ENCODE peak calls at places on chromosomes 3 and 15, in ten cellular contexts. S, U, H, N, X, J, B, K, L and Y are unnamed samples.

GRCh38 chr3:83216919-83217594 is 1455.6 kb upstream of the GBE1 start:
- DNase-seq in U (no peak), X (no peak), H (no peak), K (no peak), J (no peak), L (peak), B (no peak), S (no peak), N (no peak), Y (no peak)

GRCh38 chr3:71568217-71568616 is 15.3 kb downstream of the FOXP1 start:
- DNase-seq in U (no peak), K (no peak), S (no peak), J (no peak), N (no peak), B (no peak), H (no peak), X (peak), L (no peak), Y (no peak)

GRCh38 chr15:59918994-59919951 is 84.8 kb upstream of the FOXB1 start:
- DNase-seq in L (no peak), N (no peak), K (peak), B (no peak), X (no peak), J (no peak), S (no peak), U (no peak), H (peak), Y (no peak)

GRCh38 chr3:194231840-194232832 is 96.2 kb downstream of the HES1 start:
- DNase-seq in N (no peak), S (no peak), X (no peak), H (no peak), K (no peak), U (no peak), L (no peak), B (peak), J (no peak), Y (no peak)

GRCh38 chr15:65460948-65461347 is 38.2 kb upstream of the IGDCC4 start:
- DNase-seq in S (no peak), J (no peak), H (peak), K (no peak), L (no peak), N (no peak), X (no peak), B (no peak), U (no peak), Y (no peak)

GRCh38 chr3:56762718-56763117 is 39.0 kb downstream of the ARHGEF3 start:
- DNase-seq in X (no peak), H (no peak), L (no peak), B (no peak), S (no peak), K (no peak), U (no peak), J (no peak), N (no peak), Y (no peak)

GRCh38 chr3:45029661-45030060 is 3.6 kb downstream of the CLEC3B start:
- DNase-seq in K (no peak), L (no peak), U (no peak), X (no peak), S (no peak), N (no peak), H (peak), B (no peak), J (no peak), Y (no peak)

GRCh38 chr3:101351834-101352233 is 31.5 kb upstream of the IMPG2 start:
- DNase-seq in K (no peak), N (no peak), X (no peak), J (no peak), B (no peak), L (no peak), H (peak), S (no peak), U (no peak), Y (no peak)

GRCh38 chr3:120093119-120093922 is 926 bp downstream of the GSK3B start:
- DNase-seq in H (peak), X (peak), N (no peak), U (no peak), B (peak), K (peak), L (no peak), J (no peak), S (no peak), Y (peak)

GRCh38 chr3:33940736-33941135 is 142.3 kb downstream of the PDCD6IP start:
- DNase-seq in N (no peak), X (no peak), U (no peak), L (no peak), J (no peak), B (no peak), H (no peak), S (no peak), K (no peak), Y (no peak)

GRCh38 chr3:58173670-58174472 is 36.9 kb downstream of the DNASE1L3 start:
- DNase-seq in H (peak), K (no peak), U (no peak), L (no peak), X (peak), S (no peak), B (peak), J (peak), N (peak), Y (no peak)

GRCh38 chr15:63469190-63469589 is 35.2 kb upstream of the USP3 start:
- DNase-seq in N (no peak), L (no peak), X (peak), H (no peak), U (no peak), K (no peak), B (no peak), S (no peak), J (no peak), Y (no peak)

GRCh38 chr15:56913241-56913640 is 5.2 kb upstream of the TCF12 start:
- DNase-seq in X (no peak), K (no peak), B (no peak), S (no peak), N (no peak), J (no peak), L (no peak), H (peak), U (no peak), Y (no peak)

GRCh38 chr3:40869013-40869412 is 330.3 kb upstream of the CTNNB1 start:
- DNase-seq in N (no peak), X (no peak), H (no peak), B (no peak), U (no peak), L (no peak), J (no peak), S (no peak), K (peak), Y (no peak)

GRCh38 chr3:153448146-153448870 is 286.3 kb downstream of the RAP2B start:
- DNase-seq in S (no peak), X (no peak), N (no peak), L (no peak), H (no peak), B (no peak), K (no peak), U (no peak), J (no peak), Y (no peak)

GRCh38 chr3:4340411-4341335 is 37.5 kb downstream of the SETMAR start:
- DNase-seq in B (no peak), L (no peak), U (no peak), S (no peak), J (no peak), X (no peak), H (peak), K (no peak), N (no peak), Y (no peak)

GRCh38 chr15:52653451-52653964 is 25.7 kb downstream of the ATOSA start:
- DNase-seq in S (no peak), L (no peak), X (no peak), H (peak), K (peak), U (no peak), B (peak), N (no peak), J (no peak), Y (peak)

GRCh38 chr15:92098869-92099268 is 245.4 kb downstream of the SLCO3A1 start:
- DNase-seq in J (peak), U (no peak), L (no peak), H (no peak), X (no peak), B (peak), S (no peak), N (no peak), K (no peak), Y (no peak)

GRCh38 chr15:34209421-34210282 is at the start of gene KATNBL1:
- DNase-seq in B (peak), U (peak), H (peak), K (peak), N (peak), J (peak), X (peak), L (peak), S (peak), Y (peak)

GRCh38 chr15:52232327-52232726 is 41.1 kb upstream of the GNB5 start:
- DNase-seq in N (no peak), K (no peak), U (no peak), B (no peak), L (no peak), S (no peak), X (peak), J (no peak), H (no peak), Y (no peak)

GRCh38 chr15:32715276-32715675 is 2.5 kb upstream of the GREM1 start:
- DNase-seq in S (no peak), H (peak), U (no peak), X (no peak), B (no peak), N (no peak), L (no peak), J (no peak), K (no peak), Y (peak)

GRCh38 chr3:169509359-169509758 is 154.2 kb downstream of the MECOM start:
- DNase-seq in J (no peak), U (no peak), X (peak), S (no peak), N (no peak), K (no peak), H (no peak), B (no peak), L (no peak), Y (no peak)

GRCh38 chr3:42839616-42840015 is 30.4 kb downstream of the ACKR2 start:
- DNase-seq in K (peak), H (peak), B (peak), L (no peak), J (no peak), S (peak), X (peak), N (peak), U (peak), Y (peak)

GRCh38 chr3:102090646-102091045 is 241.3 kb downstream of the NFKBIZ start:
- DNase-seq in U (peak), K (no peak), X (no peak), H (peak), S (no peak), B (no peak), L (no peak), J (no peak), N (no peak), Y (no peak)

GRCh38 chr15:63946524-63947065 is 99.7 kb downstream of the DAPK2 start:
- DNase-seq in K (no peak), J (no peak), S (peak), H (no peak), L (no peak), B (no peak), X (no peak), U (no peak), N (no peak), Y (no peak)

GRCh38 chr15:34654625-34655024 is 71.2 kb upstream of the GOLGA8B start:
- DNase-seq in U (no peak), B (no peak), J (no peak), X (no peak), H (no peak), S (no peak), K (no peak), L (no peak), N (no peak), Y (no peak)

GRCh38 chr3:5929027-5929426 is 741.5 kb downstream of the EDEM1 start:
- DNase-seq in N (no peak), J (no peak), B (no peak), U (no peak), K (no peak), X (no peak), S (no peak), H (no peak), L (no peak), Y (no peak)

GRCh38 chr15:37872661-37873060 is 61.8 kb upstream of the TMCO5A start:
- DNase-seq in H (no peak), X (no peak), S (no peak), K (no peak), L (no peak), J (no peak), U (no peak), B (no peak), N (no peak), Y (no peak)

GRCh38 chr3:158935846-158936245 is 134.0 kb downstream of the MFSD1 start:
- DNase-seq in K (no peak), N (no peak), J (no peak), X (no peak), B (no peak), S (no peak), U (no peak), L (no peak), H (no peak), Y (no peak)

GRCh38 chr3:51434746-51435323 is 43.8 kb downstream of the RBM15B start:
- DNase-seq in B (peak), H (peak), L (no peak), N (no peak), U (no peak), K (peak), X (peak), J (peak), S (peak), Y (no peak)

GRCh38 chr3:14560110-14560509 is 20.0 kb upstream of the GRIP2 start:
- DNase-seq in K (no peak), S (no peak), L (no peak), X (no peak), J (no peak), N (no peak), B (no peak), U (no peak), H (no peak), Y (no peak)
- H3K4me3 ChIP-seq in K (no peak), S (no peak), L (no peak), X (no peak), J (no peak), N (no peak), B (no peak), U (no peak), H (no peak), Y (no peak)

GRCh38 chr3:183252108-183252782 is 808 bp upstream of the B3GNT5 start:
- DNase-seq in J (no peak), K (no peak), S (no peak), N (no peak), L (no peak), X (no peak), U (no peak), B (no peak), H (no peak), Y (no peak)

GRCh38 chr3:183254816-183255730 is 2.0 kb downstream of the B3GNT5 start:
- DNase-seq in B (no peak), K (no peak), U (no peak), X (no peak), J (no peak), H (peak), L (no peak), N (no peak), S (no peak), Y (no peak)

GRCh38 chr3:183253364-183253960 is 409 bp downstream of the B3GNT5 start:
- DNase-seq in L (peak), X (no peak), H (peak), U (no peak), J (peak), K (peak), B (no peak), S (peak), N (peak), Y (peak)

GRCh38 chr3:183253961-183254815 is 1.1 kb downstream of the B3GNT5 start:
- DNase-seq in X (no peak), H (no peak), B (peak), U (no peak), K (no peak), N (peak), S (no peak), J (peak), L (peak), Y (no peak)

GRCh38 chr3:183252973-183253363 is at the start of gene B3GNT5:
- DNase-seq in H (peak), N (peak), J (peak), S (peak), K (no peak), B (peak), L (peak), X (no peak), U (no peak), Y (no peak)
- H3K4me3 ChIP-seq in H (peak), N (peak), J (peak), S (peak), K (peak), B (peak), L (peak), X (no peak), U (peak), Y (peak)

GRCh38 chr3:46208167-46208704 is at the start of gene CCR1:
- DNase-seq in K (no peak), B (peak), J (no peak), H (peak), X (peak), L (peak), S (peak), N (no peak), U (no peak), Y (no peak)
- H3K4me3 ChIP-seq in K (no peak), B (no peak), J (no peak), H (no peak), X (no peak), L (peak), S (no peak), N (no peak), U (no peak), Y (no peak)

GRCh38 chr15:24784506-24784905 is 108.9 kb downstream of the NPAP1 start:
- DNase-seq in U (no peak), L (no peak), J (no peak), K (no peak), H (no peak), S (no peak), B (peak), X (no peak), N (no peak), Y (no peak)
- H3K4me3 ChIP-seq in U (no peak), L (no peak), J (no peak), K (no peak), H (no peak), S (no peak), B (peak), X (no peak), N (no peak), Y (no peak)

GRCh38 chr3:182698078-182698477 is 95.2 kb upstream of the ATP11B start:
- DNase-seq in U (no peak), N (no peak), X (no peak), H (no peak), K (no peak), S (no peak), J (no peak), B (no peak), L (no peak), Y (no peak)

GRCh38 chr3:182699550-182700170 is 93.6 kb upstream of the ATP11B start:
- DNase-seq in K (no peak), H (no peak), L (no peak), S (no peak), J (no peak), B (no peak), N (no peak), U (no peak), X (no peak), Y (no peak)

GRCh38 chr3:182704926-182705325 is 88.4 kb upstream of the ATP11B start:
- DNase-seq in H (no peak), B (peak), J (no peak), S (no peak), L (no peak), X (no peak), N (no peak), U (no peak), K (no peak), Y (no peak)

GRCh38 chr3:182702216-182702615 is 91.1 kb upstream of the ATP11B start:
- DNase-seq in S (no peak), H (no peak), B (no peak), L (no peak), J (no peak), U (no peak), K (no peak), N (no peak), X (no peak), Y (no peak)

GRCh38 chr3:182703233-182703632 is 90.1 kb upstream of the ATP11B start:
- DNase-seq in J (no peak), X (no peak), L (no peak), B (no peak), K (no peak), N (no peak), U (no peak), S (no peak), H (no peak), Y (no peak)
- H3K4me3 ChIP-seq in J (no peak), X (no peak), L (no peak), B (no peak), K (no peak), N (no peak), U (no peak), S (no peak), H (no peak), Y (no peak)

GRCh38 chr15:88897142-88897455 is 1.8 kb upstream of the HAPLN3 start:
- DNase-seq in J (no peak), X (no peak), B (peak), U (no peak), N (no peak), K (no peak), L (no peak), H (no peak), S (no peak), Y (no peak)

GRCh38 chr15:88891540-88892254 is 3.6 kb downstream of the HAPLN3 start:
- DNase-seq in H (no peak), K (no peak), S (no peak), B (no peak), J (no peak), N (no peak), X (no peak), L (no peak), U (no peak), Y (no peak)

GRCh38 chr15:88894819-88895767 is at the start of gene HAPLN3:
- DNase-seq in U (no peak), K (no peak), H (peak), L (no peak), J (no peak), N (peak), X (no peak), S (no peak), B (peak), Y (no peak)

GRCh38 chr15:88896339-88897033 is 1.1 kb upstream of the HAPLN3 start:
- DNase-seq in B (no peak), S (no peak), K (no peak), H (no peak), X (no peak), J (no peak), N (peak), U (no peak), L (no peak), Y (no peak)

DNA sequence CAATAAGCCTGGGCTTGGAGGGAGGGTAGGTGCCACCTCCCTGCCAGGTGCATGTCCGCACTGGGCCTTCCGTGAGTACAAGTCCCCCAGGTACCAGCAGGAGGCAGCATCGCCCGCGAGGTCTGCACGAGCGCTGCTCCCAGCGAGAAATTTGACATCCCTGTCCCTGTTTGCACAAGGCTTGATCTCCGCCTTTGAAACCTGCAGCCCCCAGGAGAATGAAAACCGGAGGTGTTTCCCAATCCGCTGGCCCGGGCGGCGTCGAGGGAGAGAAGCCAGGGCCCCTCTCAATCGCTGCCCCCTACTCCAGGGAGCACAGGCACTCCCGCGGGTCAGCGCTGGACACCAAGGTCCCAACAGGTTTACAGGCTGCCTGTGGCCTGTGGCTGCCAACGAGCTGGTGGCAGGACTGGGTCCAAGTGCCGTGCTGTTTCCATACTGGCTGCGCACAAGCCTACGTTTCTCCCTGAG is 961 bp downstream of the HAPLN3 start:
- DNase-seq in S (no peak), N (peak), H (peak), U (no peak), X (peak), L (peak), K (no peak), B (peak), J (peak), Y (no peak)
- H3K4me3 ChIP-seq in S (no peak), N (peak), H (peak), U (peak), X (no peak), L (peak), K (peak), B (peak), J (peak), Y (peak)

DNA sequence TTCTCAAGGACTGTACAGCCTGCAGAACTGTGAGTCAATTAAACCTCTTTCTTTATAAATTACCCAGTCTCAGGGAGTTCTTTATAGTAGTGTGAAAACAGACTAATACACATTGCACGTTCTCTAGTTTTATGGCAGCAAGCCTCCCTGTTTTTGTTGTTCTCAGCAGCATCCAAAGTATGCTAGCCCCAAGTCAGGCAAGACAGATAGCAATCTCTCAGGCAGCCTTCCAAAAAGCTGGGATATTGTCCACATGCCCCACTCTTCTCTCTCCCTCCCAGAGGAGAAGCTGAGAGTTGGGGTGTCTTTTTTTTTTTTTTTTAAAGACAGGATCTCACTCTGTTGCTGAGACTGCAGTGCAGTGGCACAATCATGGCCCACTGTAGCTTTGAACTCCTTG is 130.6 kb downstream of the ISL2 start:
- DNase-seq in K (no peak), H (no peak), L (no peak), S (no peak), B (no peak), N (no peak), X (no peak), U (no peak), J (no peak), Y (no peak)
- H3K4me3 ChIP-seq in K (no peak), H (no peak), L (no peak), S (no peak), B (no peak), N (no peak), X (no peak), U (no peak), J (no peak), Y (no peak)

GRCh38 chr3:166527325-166527724 is 690.1 kb upstream of the BCHE start:
- DNase-seq in L (no peak), N (no peak), B (no peak), U (no peak), X (no peak), K (peak), S (no peak), H (no peak), J (no peak), Y (no peak)
- H3K4me3 ChIP-seq in L (no peak), N (no peak), B (no peak), U (no peak), X (no peak), K (no peak), S (no peak), H (no peak), J (no peak), Y (no peak)